ENCODE peak calls at places on chromosomes 6 and 20, in five cellular contexts. F, Z, E, C and A are unnamed samples.
A peak's percentile ranks its signal among the peaks of the same experiment; 100 is the strongest.

GRCh38 chr6:18055714-18056382 is 66.6 kb downstream of the NHLRC1 start:
- DNase-seq in F (no peak), C (no peak), E (no peak), Z (no peak), A (no peak)

GRCh38 chr6:139960676-139961075 is 586.2 kb upstream of the CITED2 start:
- DNase-seq in E (no peak), C (no peak), F (no peak), Z (no peak), A (no peak)

GRCh38 chr6:19906161-19906560 is 69.0 kb downstream of the ID4 start:
- DNase-seq in Z (no peak), F (no peak), C (no peak), E (no peak), A (no peak)

GRCh38 chr6:137928286-137928685 is 61.2 kb downstream of the TNFAIP3 start:
- DNase-seq in Z (no peak), C (no peak), F (peak; percentile 62), E (no peak), A (no peak)

GRCh38 chr20:61426361-61426760 is 174.3 kb downstream of the CDH4 start:
- DNase-seq in F (no peak), C (no peak), Z (no peak), E (no peak), A (no peak)

GRCh38 chr6:129490551-129491245 is 219.3 kb downstream of the ARHGAP18 start:
- DNase-seq in E (no peak), Z (no peak), F (peak; percentile 50), C (peak; percentile 29), A (no peak)

GRCh38 chr20:24289737-24290481 is 179.5 kb upstream of the SYNDIG1 start:
- DNase-seq in Z (no peak), C (no peak), E (no peak), F (peak; percentile 73), A (no peak)

GRCh38 chr6:146962332-146962731 is 241.9 kb upstream of the STXBP5 start:
- DNase-seq in C (no peak), E (no peak), Z (no peak), F (no peak), A (no peak)

GRCh38 chr6:110593637-110594036 is 117.2 kb upstream of the SLC22A16 start:
- DNase-seq in Z (no peak), F (no peak), E (no peak), C (no peak), A (no peak)

GRCh38 chr6:144741659-144742058 is 456.5 kb downstream of the UTRN start:
- DNase-seq in E (no peak), Z (no peak), F (no peak), C (no peak), A (no peak)

GRCh38 chr6:6193221-6193745 is 127.2 kb downstream of the F13A1 start:
- DNase-seq in Z (no peak), C (no peak), F (no peak), E (no peak), A (no peak)

GRCh38 chr20:4217349-4217761 is 202.0 kb upstream of the RNF24 start:
- DNase-seq in F (no peak), C (no peak), E (no peak), Z (no peak), A (no peak)